ENCODE peak calls at places on chromosome 22, in four cellular contexts. One of them, this sample, is unnamed.

GRCh38 chr22:45413368-45414211 is at the start of the genes RIBC2 and SMC1B:
- DNase-seq in thoracic aorta: no peak
- DNase-seq in cardiac fibroblast: peak; percentile 79
- DNase-seq in endodermal cell: peak; percentile 93
- DNase-seq in this sample: peak; percentile 68

GRCh38 chr22:24086310-24086709 is 75.2 kb downstream of the CABIN1 start:
- DNase-seq in endodermal cell: no peak
- DNase-seq in cardiac fibroblast: no peak
- DNase-seq in thoracic aorta: no peak
- DNase-seq in this sample: no peak

GRCh38 chr22:25134028-25134427 is 65.6 kb upstream of the CRYBB3 start:
- DNase-seq in cardiac fibroblast: no peak
- DNase-seq in endodermal cell: no peak
- DNase-seq in thoracic aorta: no peak
- DNase-seq in this sample: no peak

GRCh38 chr22:22955866-22956535 is 68.4 kb downstream of the IGLL5 start:
- DNase-seq in cardiac fibroblast: peak; percentile 80
- DNase-seq in thoracic aorta: peak; percentile 27
- DNase-seq in endodermal cell: peak; percentile 86
- DNase-seq in this sample: peak; percentile 74

GRCh38 chr22:42116848-42117424 is 13.7 kb downstream of the CYP2D6 start:
- DNase-seq in endodermal cell: peak; percentile 85
- DNase-seq in cardiac fibroblast: peak; percentile 8
- DNase-seq in thoracic aorta: no peak
- DNase-seq in this sample: peak; percentile 10

GRCh38 chr22:45261407-45262088 is 20.9 kb upstream of the KIAA0930 start:
- DNase-seq in endodermal cell: no peak
- DNase-seq in thoracic aorta: no peak
- DNase-seq in cardiac fibroblast: no peak
- DNase-seq in this sample: no peak

GRCh38 chr22:25166266-25167056 is 33.2 kb upstream of the CRYBB3 start:
- DNase-seq in cardiac fibroblast: no peak
- DNase-seq in thoracic aorta: no peak
- DNase-seq in endodermal cell: peak; percentile 52
- DNase-seq in this sample: no peak

GRCh38 chr22:29167032-29167911 is 38.4 kb upstream of the EMID1 start:
- DNase-seq in thoracic aorta: no peak
- DNase-seq in cardiac fibroblast: no peak
- DNase-seq in endodermal cell: peak; percentile 30
- DNase-seq in this sample: no peak

GRCh38 chr22:48895831-48896765 is 931.6 kb downstream of the BRD1 start:
- DNase-seq in endodermal cell: no peak
- DNase-seq in thoracic aorta: no peak
- DNase-seq in cardiac fibroblast: no peak
- DNase-seq in this sample: no peak

GRCh38 chr22:47064416-47064815 is 302.0 kb downstream of the TBC1D22A start:
- DNase-seq in endodermal cell: peak; percentile 40
- DNase-seq in cardiac fibroblast: no peak
- DNase-seq in thoracic aorta: no peak
- DNase-seq in this sample: no peak

GRCh38 chr22:46079861-46080821 is 70.2 kb upstream of the PPARA start:
- DNase-seq in cardiac fibroblast: peak; percentile 94
- DNase-seq in endodermal cell: no peak
- DNase-seq in thoracic aorta: peak; percentile 76
- DNase-seq in this sample: peak; percentile 95

GRCh38 chr22:24437820-24438328 is 10.5 kb downstream of the ADORA2A start:
- DNase-seq in cardiac fibroblast: no peak
- DNase-seq in thoracic aorta: no peak
- DNase-seq in endodermal cell: peak; percentile 24
- DNase-seq in this sample: peak; percentile 16

GRCh38 chr22:43921361-43921760 is 2.2 kb upstream of the PNPLA3 start:
- DNase-seq in endodermal cell: no peak
- DNase-seq in thoracic aorta: no peak
- DNase-seq in cardiac fibroblast: peak; percentile 75
- DNase-seq in this sample: peak; percentile 93

GRCh38 chr22:44645083-44645482 is 56.9 kb upstream of the PRR5 start:
- DNase-seq in cardiac fibroblast: no peak
- DNase-seq in endodermal cell: no peak
- DNase-seq in thoracic aorta: no peak
- DNase-seq in this sample: no peak

GRCh38 chr22:19733755-19734154 is 10.4 kb downstream of the GP1BB start:
- DNase-seq in thoracic aorta: no peak
- DNase-seq in endodermal cell: no peak
- DNase-seq in cardiac fibroblast: no peak
- DNase-seq in this sample: no peak

GRCh38 chr22:19735665-19736510 is 12.5 kb downstream of the GP1BB start:
- DNase-seq in thoracic aorta: no peak
- DNase-seq in cardiac fibroblast: no peak
- DNase-seq in endodermal cell: no peak
- DNase-seq in this sample: no peak

GRCh38 chr22:19732403-19733113 is 9.2 kb downstream of the GP1BB start:
- DNase-seq in cardiac fibroblast: no peak
- DNase-seq in endodermal cell: no peak
- DNase-seq in thoracic aorta: no peak
- DNase-seq in this sample: no peak

GRCh38 chr22:19734837-19735382 is 11.6 kb downstream of the GP1BB start:
- DNase-seq in thoracic aorta: no peak
- DNase-seq in cardiac fibroblast: no peak
- DNase-seq in endodermal cell: no peak
- DNase-seq in this sample: no peak

GRCh38 chr22:19734163-19734562 is 10.8 kb downstream of the GP1BB start:
- DNase-seq in endodermal cell: no peak
- DNase-seq in thoracic aorta: no peak
- DNase-seq in cardiac fibroblast: no peak
- DNase-seq in this sample: no peak
- H3K4me3 ChIP-seq in endodermal cell: no peak overlapping the region
- H3K4me3 ChIP-seq in thoracic aorta: no peak overlapping the region
- H3K4me3 ChIP-seq in cardiac fibroblast: no peak overlapping the region
- H3K4me3 ChIP-seq in this sample: no peak overlapping the region

GRCh38 chr22:35537252-35537651 is 3.4 kb upstream of the RASD2 start:
- DNase-seq in thoracic aorta: no peak
- DNase-seq in cardiac fibroblast: no peak
- DNase-seq in endodermal cell: no peak
- DNase-seq in this sample: no peak
- H3K4me3 ChIP-seq in thoracic aorta: no peak overlapping the region
- H3K4me3 ChIP-seq in cardiac fibroblast: no peak overlapping the region
- H3K4me3 ChIP-seq in endodermal cell: no peak overlapping the region
- H3K4me3 ChIP-seq in this sample: no peak overlapping the region

DNA sequence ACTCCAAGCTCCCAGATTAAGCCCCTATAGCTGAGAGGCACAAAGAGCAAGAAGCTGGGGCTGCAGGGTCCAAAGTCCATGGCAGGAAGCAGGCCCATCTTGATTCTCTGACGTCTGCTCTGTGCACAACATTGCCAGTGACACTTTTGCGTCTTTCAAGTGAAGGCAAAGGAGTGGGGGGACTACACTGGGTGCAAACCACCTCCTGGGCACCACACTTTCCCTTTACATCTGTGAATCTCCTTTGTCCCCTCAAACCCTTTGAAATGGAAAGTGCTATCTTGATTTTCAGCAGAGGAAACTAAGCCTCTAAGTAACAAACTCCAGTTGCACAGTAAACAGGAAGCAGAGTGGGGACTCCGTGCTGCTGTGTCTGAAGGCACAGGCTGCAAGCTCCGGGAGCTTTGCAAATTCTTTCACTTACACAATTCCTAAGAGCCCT is 428.0 kb downstream of the LARGE1 start:
- DNase-seq in cardiac fibroblast: no peak
- DNase-seq in thoracic aorta: no peak
- DNase-seq in endodermal cell: peak; percentile 60
- DNase-seq in this sample: peak; percentile 13
- H3K4me3 ChIP-seq in cardiac fibroblast: no peak overlapping the region
- H3K4me3 ChIP-seq in thoracic aorta: no peak overlapping the region
- H3K4me3 ChIP-seq in endodermal cell: no peak overlapping the region
- H3K4me3 ChIP-seq in this sample: no peak overlapping the region

DNA sequence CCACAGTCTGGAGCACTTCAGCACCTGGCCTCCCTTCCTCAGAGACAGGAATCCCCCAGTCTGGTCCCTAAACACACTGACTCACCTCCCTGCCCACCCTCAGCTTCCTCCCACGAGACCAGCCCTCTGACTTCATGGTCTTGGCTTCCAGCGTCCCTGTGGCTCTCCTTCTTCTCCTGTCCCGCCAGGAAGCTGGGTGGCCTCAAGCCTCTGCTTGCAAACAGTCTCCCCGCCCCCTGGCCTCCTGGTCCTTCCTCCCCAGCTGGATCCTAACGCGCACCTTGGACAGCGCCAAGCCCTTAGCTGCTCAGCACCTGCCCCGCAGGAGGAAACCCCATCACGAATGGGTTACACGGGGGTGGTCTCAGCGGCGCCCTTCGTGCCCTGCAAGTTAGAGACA is 4.5 kb downstream of the NCF4 start:
- DNase-seq in thoracic aorta: no peak
- DNase-seq in cardiac fibroblast: peak; percentile 30
- DNase-seq in endodermal cell: peak; percentile 84
- DNase-seq in this sample: no peak
- H3K4me3 ChIP-seq in thoracic aorta: no peak overlapping the region
- H3K4me3 ChIP-seq in cardiac fibroblast: no peak overlapping the region
- H3K4me3 ChIP-seq in endodermal cell: no peak overlapping the region
- H3K4me3 ChIP-seq in this sample: no peak overlapping the region